ENCODE peak calls at places on chromosomes 1 and 21, in six cellular contexts. One of them, this sample, is unnamed.

GRCh38 chr1:239388578-239388977 is 2.2 kb downstream of the CHRM3 start:
- DNase-seq in SK-N-SH: no peak
- DNase-seq in GM12878: no peak
- DNase-seq in H1: no peak
- DNase-seq in K562: no peak
- DNase-seq in HepG2: no peak
- DNase-seq in this sample: no peak

GRCh38 chr21:44755227-44755626 is 43.9 kb upstream of the TSPEAR start:
- DNase-seq in SK-N-SH: no peak
- DNase-seq in GM12878: no peak
- DNase-seq in H1: no peak
- DNase-seq in K562: peak
- DNase-seq in HepG2: peak
- DNase-seq in this sample: no peak

GRCh38 chr1:202694354-202694753 is 15.9 kb downstream of the SYT2 start:
- DNase-seq in SK-N-SH: no peak
- DNase-seq in GM12878: no peak
- DNase-seq in H1: no peak
- DNase-seq in K562: no peak
- DNase-seq in HepG2: no peak
- DNase-seq in this sample: no peak

GRCh38 chr21:45405819-45406762 is 1.1 kb downstream of the COL18A1 start:
- DNase-seq in SK-N-SH: peak
- DNase-seq in GM12878: no peak
- DNase-seq in H1: no peak
- DNase-seq in K562: peak
- DNase-seq in HepG2: peak
- DNase-seq in this sample: no peak

GRCh38 chr1:169508432-169509338 is 22.9 kb upstream of the SLC19A2 start:
- DNase-seq in SK-N-SH: no peak
- DNase-seq in GM12878: no peak
- DNase-seq in H1: no peak
- DNase-seq in K562: peak
- DNase-seq in HepG2: peak
- DNase-seq in this sample: no peak

GRCh38 chr1:17618558-17619247 is 79.2 kb downstream of the ARHGEF10L start:
- DNase-seq in SK-N-SH: no peak
- DNase-seq in GM12878: no peak
- DNase-seq in H1: no peak
- DNase-seq in K562: no peak
- DNase-seq in HepG2: no peak
- DNase-seq in this sample: no peak

GRCh38 chr1:44332505-44332904 is 22.6 kb downstream of the ERI3 start:
- DNase-seq in SK-N-SH: no peak
- DNase-seq in GM12878: no peak
- DNase-seq in H1: no peak
- DNase-seq in K562: no peak
- DNase-seq in HepG2: no peak
- DNase-seq in this sample: no peak

GRCh38 chr1:243287652-243288051 is 31.8 kb downstream of the SDCCAG8 start:
- DNase-seq in SK-N-SH: no peak
- DNase-seq in GM12878: peak
- DNase-seq in H1: no peak
- DNase-seq in K562: no peak
- DNase-seq in HepG2: no peak
- DNase-seq in this sample: peak

GRCh38 chr1:61922950-61923480 is 180.7 kb downstream of the PATJ start:
- DNase-seq in SK-N-SH: no peak
- DNase-seq in GM12878: no peak
- DNase-seq in H1: no peak
- DNase-seq in K562: no peak
- DNase-seq in HepG2: no peak
- DNase-seq in this sample: no peak

GRCh38 chr21:35019631-35020032 is 29.5 kb downstream of the RUNX1 start:
- DNase-seq in SK-N-SH: no peak
- DNase-seq in GM12878: no peak
- DNase-seq in H1: no peak
- DNase-seq in K562: no peak
- DNase-seq in HepG2: peak
- DNase-seq in this sample: no peak

GRCh38 chr1:72281144-72281543 is 1.2 kb downstream of the NEGR1 start:
- DNase-seq in SK-N-SH: no peak
- DNase-seq in GM12878: no peak
- DNase-seq in H1: no peak
- DNase-seq in K562: no peak
- DNase-seq in HepG2: no peak
- DNase-seq in this sample: no peak

GRCh38 chr1:83860506-83861221 is 138.3 kb downstream of the TTLL7 start:
- DNase-seq in SK-N-SH: no peak
- DNase-seq in GM12878: no peak
- DNase-seq in H1: peak
- DNase-seq in K562: peak
- DNase-seq in HepG2: peak
- DNase-seq in this sample: no peak

GRCh38 chr1:28326980-28327379 is 1.9 kb upstream of the MED18 start:
- DNase-seq in SK-N-SH: no peak
- DNase-seq in GM12878: no peak
- DNase-seq in H1: no peak
- DNase-seq in K562: no peak
- DNase-seq in HepG2: no peak
- DNase-seq in this sample: peak
- TF ChIP-seq GABPA in SK-N-SH: no peak
- TF ChIP-seq GABPA in GM12878: no peak
- TF ChIP-seq GABPA in H1: no peak
- TF ChIP-seq GABPA in K562: no peak
- TF ChIP-seq GABPA in HepG2: no peak
- TF ChIP-seq GABPA in this sample: no peak

DNA sequence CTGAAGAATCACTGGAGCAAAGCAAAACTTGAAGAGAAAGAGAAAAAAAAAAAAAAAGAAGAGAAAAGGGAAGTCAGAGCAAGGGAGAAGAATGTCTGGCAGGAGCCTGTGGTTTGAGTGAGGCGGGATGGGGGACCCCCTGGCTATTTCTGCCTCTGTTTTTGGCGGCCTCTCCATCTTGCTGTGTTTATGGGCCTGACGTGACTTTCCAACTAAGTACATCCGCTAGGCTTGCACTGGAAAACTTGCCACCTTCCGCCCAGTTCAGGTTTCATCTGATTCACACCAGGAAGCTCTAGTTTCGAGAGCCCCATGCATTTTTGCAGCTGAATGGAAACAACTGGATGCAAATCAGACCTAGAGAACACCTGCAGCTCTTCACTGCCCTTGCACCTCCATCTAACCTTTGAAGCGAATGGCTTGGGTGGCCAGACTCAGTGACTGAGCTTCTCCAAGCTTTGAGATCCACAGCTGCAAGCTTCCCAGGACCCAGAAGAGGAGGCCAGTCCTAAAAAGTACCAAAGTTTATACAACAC is 28.0 kb downstream of the TBX15 start:
- DNase-seq in SK-N-SH: no peak
- DNase-seq in GM12878: peak
- DNase-seq in H1: peak
- DNase-seq in K562: no peak
- DNase-seq in HepG2: no peak
- DNase-seq in this sample: no peak
- H3K4me3 ChIP-seq in SK-N-SH: no peak
- H3K4me3 ChIP-seq in GM12878: no peak
- H3K4me3 ChIP-seq in H1: no peak
- H3K4me3 ChIP-seq in K562: no peak
- H3K4me3 ChIP-seq in HepG2: peak
- H3K4me3 ChIP-seq in this sample: no peak

GRCh38 chr1:22847709-22848108 is 125.0 kb downstream of the LACTBL1 start:
- DNase-seq in SK-N-SH: no peak
- DNase-seq in GM12878: no peak
- DNase-seq in H1: no peak
- DNase-seq in K562: no peak
- DNase-seq in HepG2: no peak
- DNase-seq in this sample: no peak
- TF ChIP-seq GABPA in SK-N-SH: no peak
- TF ChIP-seq GABPA in GM12878: no peak
- TF ChIP-seq GABPA in H1: no peak
- TF ChIP-seq GABPA in K562: no peak
- TF ChIP-seq GABPA in HepG2: no peak
- TF ChIP-seq GABPA in this sample: no peak

DNA sequence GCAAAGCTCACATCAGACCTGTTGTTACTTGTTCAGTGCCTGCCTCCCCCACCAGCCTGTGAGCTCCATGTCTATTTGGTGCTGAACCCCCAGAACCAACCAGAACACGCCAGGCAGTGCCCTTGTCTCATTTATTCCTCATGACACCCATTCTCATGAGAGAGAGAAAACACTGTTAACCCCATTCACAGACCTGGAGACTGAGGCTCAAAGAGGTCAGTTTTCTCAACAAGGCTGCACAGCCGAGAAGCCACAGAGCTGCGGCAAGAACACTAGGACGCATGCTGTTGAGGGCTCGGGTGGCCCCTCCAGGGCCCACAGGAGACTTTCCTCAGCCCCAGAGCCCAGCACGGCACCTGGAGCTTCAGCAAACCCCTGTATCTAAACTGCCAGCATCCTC is 13.1 kb downstream of the KCNN3 start:
- DNase-seq in SK-N-SH: no peak
- DNase-seq in GM12878: no peak
- DNase-seq in H1: no peak
- DNase-seq in K562: no peak
- DNase-seq in HepG2: no peak
- DNase-seq in this sample: no peak
- H3K4me3 ChIP-seq in SK-N-SH: no peak
- H3K4me3 ChIP-seq in GM12878: peak
- H3K4me3 ChIP-seq in H1: no peak
- H3K4me3 ChIP-seq in K562: no peak
- H3K4me3 ChIP-seq in HepG2: no peak
- H3K4me3 ChIP-seq in this sample: no peak

GRCh38 chr1:212942679-212943392 is 7.5 kb upstream of the VASH2 start:
- DNase-seq in SK-N-SH: no peak
- DNase-seq in GM12878: no peak
- DNase-seq in H1: no peak
- DNase-seq in K562: no peak
- DNase-seq in HepG2: no peak
- DNase-seq in this sample: no peak

GRCh38 chr1:212943393-212943710 is 7.0 kb upstream of the VASH2 start:
- DNase-seq in SK-N-SH: no peak
- DNase-seq in GM12878: no peak
- DNase-seq in H1: no peak
- DNase-seq in K562: no peak
- DNase-seq in HepG2: no peak
- DNase-seq in this sample: no peak

GRCh38 chr1:212945761-212946160 is 4.6 kb upstream of the VASH2 start:
- DNase-seq in SK-N-SH: no peak
- DNase-seq in GM12878: no peak
- DNase-seq in H1: no peak
- DNase-seq in K562: no peak
- DNase-seq in HepG2: no peak
- DNase-seq in this sample: no peak

GRCh38 chr1:212945056-212945455 is 5.3 kb upstream of the VASH2 start:
- DNase-seq in SK-N-SH: no peak
- DNase-seq in GM12878: no peak
- DNase-seq in H1: no peak
- DNase-seq in K562: no peak
- DNase-seq in HepG2: no peak
- DNase-seq in this sample: no peak

DNA sequence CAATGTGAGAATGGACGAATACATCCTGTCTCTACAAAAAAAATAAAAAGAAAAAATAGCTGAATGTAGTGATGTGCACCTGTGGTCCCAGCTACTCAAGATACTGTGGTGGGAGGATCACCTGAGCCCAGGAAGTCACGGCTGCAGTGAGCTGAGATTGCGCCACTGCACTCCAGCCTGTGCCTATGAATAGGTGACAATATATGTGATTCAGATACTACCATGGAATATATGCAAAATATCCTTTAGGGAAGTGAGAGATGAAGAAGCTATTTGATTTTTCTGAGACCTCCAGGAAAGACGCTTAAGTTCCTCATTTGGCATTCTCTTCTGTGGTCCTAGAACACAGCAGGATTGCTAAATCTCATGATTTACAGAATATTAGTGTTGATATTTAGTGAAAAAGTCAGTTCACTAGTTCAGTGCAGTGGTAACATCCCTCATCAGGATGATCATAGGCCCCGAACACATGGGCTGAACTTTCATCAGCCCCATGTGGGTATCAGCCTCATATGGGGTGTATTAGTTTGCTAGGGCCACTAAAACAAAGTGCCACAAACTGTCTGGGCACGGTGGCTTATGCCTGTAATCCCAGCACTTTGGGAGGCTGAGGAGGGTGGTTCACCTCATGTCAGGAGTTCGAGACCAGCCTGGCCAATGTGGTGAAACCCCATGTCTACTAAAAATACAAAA is 6.0 kb upstream of the VASH2 start:
- DNase-seq in SK-N-SH: no peak
- DNase-seq in GM12878: no peak
- DNase-seq in H1: no peak
- DNase-seq in K562: no peak
- DNase-seq in HepG2: no peak
- DNase-seq in this sample: no peak
- TF ChIP-seq GABPA in SK-N-SH: no peak
- TF ChIP-seq GABPA in GM12878: no peak
- TF ChIP-seq GABPA in H1: no peak
- TF ChIP-seq GABPA in K562: no peak
- TF ChIP-seq GABPA in HepG2: no peak
- TF ChIP-seq GABPA in this sample: no peak

DNA sequence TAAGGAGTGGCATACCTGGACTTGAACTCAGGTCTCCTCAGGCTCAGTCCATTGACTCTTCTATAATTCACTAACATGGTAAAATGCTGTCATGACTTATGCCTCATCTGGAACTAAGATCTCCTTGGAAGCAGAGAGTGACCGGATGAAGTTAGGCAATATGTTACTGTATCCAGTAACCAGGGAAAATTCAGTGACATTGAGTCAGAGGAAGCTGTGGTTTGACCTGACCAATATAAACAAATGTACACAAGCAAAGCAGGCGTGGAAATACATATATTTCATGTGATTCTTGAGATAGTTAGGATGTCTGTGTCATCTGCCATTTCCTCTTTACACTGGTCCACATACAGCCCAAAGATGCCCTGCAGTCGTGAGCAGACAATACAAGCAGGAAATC is 30.3 kb downstream of the SGIP1 start:
- DNase-seq in SK-N-SH: no peak
- DNase-seq in GM12878: no peak
- DNase-seq in H1: no peak
- DNase-seq in K562: no peak
- DNase-seq in HepG2: peak
- DNase-seq in this sample: no peak
- H3K4me3 ChIP-seq in SK-N-SH: no peak
- H3K4me3 ChIP-seq in GM12878: no peak
- H3K4me3 ChIP-seq in H1: no peak
- H3K4me3 ChIP-seq in K562: no peak
- H3K4me3 ChIP-seq in HepG2: no peak
- H3K4me3 ChIP-seq in this sample: no peak

GRCh38 chr1:70405780-70406416 is 5.2 kb upstream of the CTH start:
- DNase-seq in SK-N-SH: no peak
- DNase-seq in GM12878: no peak
- DNase-seq in H1: no peak
- DNase-seq in K562: no peak
- DNase-seq in HepG2: no peak
- DNase-seq in this sample: no peak
- TF ChIP-seq GABPA in SK-N-SH: no peak
- TF ChIP-seq GABPA in GM12878: no peak
- TF ChIP-seq GABPA in H1: no peak
- TF ChIP-seq GABPA in K562: no peak
- TF ChIP-seq GABPA in HepG2: no peak
- TF ChIP-seq GABPA in this sample: no peak

This sample was measured in HL-60.